ENCODE peak calls at places on chromosomes 13 and 19, in seven cellular contexts. Y, O, J, M, P, K and I are unnamed samples.

GRCh38 chr13:78241278-78241919 is 322.8 kb upstream of the EDNRB start:
- DNase-seq in P (no peak), K (peak; percentile 17), Y (peak; percentile 85), M (peak; percentile 11), J (peak; percentile 27), O (no peak), I (peak; percentile 73)

GRCh38 chr19:35710784-35711723 is 6.7 kb downstream of the ZBTB32 start:
- DNase-seq in K (no peak), J (no peak), M (no peak), O (no peak), P (peak; percentile 94), Y (no peak), I (no peak)

GRCh38 chr13:50783940-50784339 is 59.6 kb downstream of the DLEU7 start:
- DNase-seq in M (no peak), J (no peak), Y (no peak), O (no peak), P (no peak), K (no peak), I (no peak)

GRCh38 chr13:50459046-50459445 is 384.4 kb downstream of the DLEU7 start:
- DNase-seq in P (no peak), M (no peak), K (no peak), O (no peak), Y (no peak), J (no peak), I (no peak)

GRCh38 chr13:110425444-110425780 is 118.3 kb downstream of the COL4A2 start:
- DNase-seq in P (no peak), Y (peak; percentile 11), M (no peak), K (no peak), J (no peak), O (no peak), I (no peak)

GRCh38 chr13:76890036-76890435 is 3.8 kb upstream of the KCTD12 start:
- DNase-seq in J (no peak), K (no peak), O (no peak), P (no peak), M (no peak), Y (no peak), I (no peak)

GRCh38 chr13:32650705-32651311 is 64.6 kb downstream of the PDS5B start:
- DNase-seq in P (peak; percentile 30), Y (peak; percentile 59), J (peak; percentile 73), M (peak; percentile 21), O (peak; percentile 43), K (no peak), I (peak; percentile 53)

GRCh38 chr19:39514840-39515550 is at the start of gene SELENOV:
- DNase-seq in P (no peak), M (peak; percentile 60), Y (no peak), K (no peak), O (no peak), J (no peak), I (peak; percentile 90)

GRCh38 chr19:7349231-7349591 is 474 bp downstream of the ARHGEF18 start:
- DNase-seq in K (no peak), Y (no peak), O (no peak), P (no peak), J (no peak), M (no peak), I (no peak)

GRCh38 chr13:46386996-46387851 is at the start of gene RUBCNL:
- DNase-seq in P (no peak), Y (peak; percentile 45), M (peak; percentile 8), K (no peak), J (no peak), O (peak; percentile 26), I (peak; percentile 70)

GRCh38 chr13:43787518-43787891 is 733 bp upstream of the ENOX1 start:
- DNase-seq in K (no peak), O (no peak), M (no peak), Y (no peak), J (no peak), P (no peak), I (no peak)

DNA sequence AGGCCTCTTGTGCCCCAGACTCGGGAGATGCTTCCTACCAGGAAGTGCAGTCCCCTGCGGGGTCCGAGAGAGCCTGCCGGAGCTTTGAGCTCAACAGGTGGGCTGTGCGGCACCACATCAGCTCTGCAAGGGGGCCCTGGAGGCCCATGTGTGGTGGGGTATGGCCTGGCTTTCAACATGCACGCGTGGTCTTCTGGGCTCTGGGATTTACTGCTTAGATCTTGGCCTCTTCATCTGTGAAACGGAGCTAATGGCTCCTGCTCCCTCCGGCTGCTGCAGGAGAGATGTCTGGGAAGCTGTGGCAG is 18.0 kb downstream of the NDUFB7 start:
- DNase-seq in K (no peak), Y (no peak), M (no peak), J (no peak), O (no peak), P (no peak), I (no peak)
- TF ChIP-seq SP1 in K (no peak), Y (no peak), M (no peak), J (no peak), O (no peak), P (no peak), I (no peak)

DNA sequence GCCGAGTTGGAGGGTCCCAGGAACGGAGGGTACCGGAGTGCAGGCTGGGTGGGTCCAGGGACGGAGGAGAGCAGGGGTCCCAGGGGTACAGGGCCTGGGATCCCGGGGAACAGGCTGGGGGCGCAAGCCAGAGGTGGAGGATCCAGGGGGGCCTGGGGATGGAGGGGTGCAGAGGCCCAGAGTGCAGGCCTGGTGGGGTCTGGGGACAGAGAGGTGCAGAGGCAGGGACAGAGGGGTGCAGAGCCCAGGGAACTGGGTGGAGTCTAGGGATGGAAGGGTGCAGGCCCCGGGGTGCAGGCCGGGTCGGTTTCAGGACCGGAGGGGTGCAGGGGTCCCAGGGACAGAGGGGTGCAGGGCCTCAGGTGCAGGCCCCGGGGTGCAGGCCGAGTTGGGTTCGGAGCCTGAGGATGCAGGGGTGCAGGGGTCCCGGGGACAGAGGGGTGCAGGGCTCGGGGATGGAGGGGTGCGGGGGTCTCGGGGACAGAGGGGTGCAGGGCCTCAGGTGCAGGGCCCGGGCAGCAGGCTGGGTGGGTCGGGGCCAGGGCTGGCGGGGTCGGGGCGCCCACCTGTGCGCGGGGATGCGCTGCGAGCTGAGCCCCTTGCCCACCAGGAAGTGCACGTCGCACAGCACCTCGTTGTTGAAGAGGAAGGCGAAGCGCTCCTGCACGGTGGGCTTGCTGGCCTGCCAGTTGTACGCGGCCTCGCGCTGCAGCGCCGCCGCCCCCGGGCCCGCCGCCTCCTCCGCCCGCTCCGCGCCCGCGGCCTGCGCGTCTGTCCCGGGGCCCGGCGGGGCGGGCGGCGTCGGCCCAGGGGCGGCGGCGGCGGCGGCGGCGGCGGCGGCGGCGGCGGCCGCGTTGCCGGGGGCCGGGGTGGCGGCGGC is 543 bp downstream of the BTBD2 start:
- DNase-seq in K (no peak), M (peak; percentile 88), Y (no peak), O (no peak), P (no peak), J (no peak), I (peak; percentile 48)
- TF ChIP-seq SP1 in K (no peak), M (no peak), Y (no peak), O (no peak), P (no peak), J (no peak), I (no peak)

GRCh38 chr13:101258071-101258470 is 158.2 kb downstream of the NALCN start:
- DNase-seq in J (peak; percentile 9), Y (no peak), P (peak; percentile 66), M (no peak), O (peak; percentile 54), K (no peak), I (peak; percentile 21)
- TF ChIP-seq SP1 in J (no peak), Y (no peak), P (no peak), M (no peak), O (no peak), K (no peak), I (no peak)

GRCh38 chr19:49691243-49692101 is 556 bp downstream of the CPT1C start:
- DNase-seq in J (no peak), K (no peak), Y (no peak), O (no peak), M (no peak), P (no peak), I (peak; percentile 77)
- TF ChIP-seq SP1 in J (no peak), K (peak; percentile 4), Y (no peak), O (no peak), M (no peak), P (no peak), I (peak; percentile 13)

GRCh38 chr19:3658004-3658822 is 31.6 kb upstream of the CACTIN start:
- DNase-seq in K (no peak), J (no peak), O (no peak), Y (no peak), P (no peak), M (no peak), I (no peak)

GRCh38 chr19:3655402-3656072 is 28.9 kb upstream of the CACTIN start:
- DNase-seq in Y (no peak), M (peak; percentile 31), O (no peak), P (no peak), J (no peak), K (no peak), I (no peak)

GRCh38 chr19:3657395-3657769 is 30.8 kb upstream of the CACTIN start:
- DNase-seq in O (no peak), J (no peak), P (no peak), K (no peak), M (no peak), Y (no peak), I (no peak)

GRCh38 chr19:3656747-3657394 is 30.3 kb upstream of the CACTIN start:
- DNase-seq in P (no peak), Y (no peak), J (no peak), O (no peak), M (no peak), K (no peak), I (no peak)

DNA sequence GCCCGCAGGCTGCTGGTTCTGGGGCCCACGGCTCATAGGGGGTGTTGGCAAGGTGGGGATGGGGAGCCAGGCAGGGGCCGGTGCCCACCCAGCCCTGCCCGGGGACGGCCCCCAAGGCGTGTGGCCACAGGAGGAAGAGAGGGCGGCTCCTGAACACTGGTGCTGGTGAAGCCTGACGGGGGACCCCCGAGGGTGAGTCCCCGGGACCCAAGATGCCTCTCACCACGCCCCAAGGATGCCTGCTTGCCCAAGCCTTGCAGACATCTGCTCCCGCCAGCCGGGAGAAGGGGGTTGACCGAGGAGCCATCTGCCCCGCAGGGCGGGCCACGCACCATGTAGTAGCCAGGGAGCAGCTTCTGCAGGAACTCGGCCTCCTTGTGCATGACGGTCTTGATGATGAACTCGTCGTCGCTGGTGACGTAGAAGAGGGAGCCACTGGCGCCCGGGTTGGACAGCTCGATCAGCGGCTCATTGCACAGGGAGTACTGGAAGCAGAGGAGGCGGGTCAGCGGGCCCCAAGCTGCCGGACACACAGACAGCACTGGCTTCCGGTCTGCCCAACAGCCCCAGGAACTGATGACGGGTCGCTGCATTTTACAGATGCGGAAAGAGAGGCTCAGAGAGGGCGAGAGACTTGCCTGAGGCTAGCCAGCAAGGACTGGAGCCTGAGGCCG is 29.6 kb upstream of the CACTIN start:
- DNase-seq in O (no peak), Y (no peak), J (no peak), M (no peak), P (no peak), K (no peak), I (no peak)
- TF ChIP-seq SP1 in O (no peak), Y (no peak), J (no peak), M (no peak), P (no peak), K (no peak), I (no peak)

GRCh38 chr13:57627663-57628062 is 3.9 kb upstream of the PCDH17 start:
- DNase-seq in J (no peak), O (no peak), Y (peak; percentile 7), K (no peak), M (peak; percentile 23), P (no peak), I (no peak)
- TF ChIP-seq SP1 in J (no peak), O (no peak), Y (no peak), K (no peak), M (no peak), P (no peak), I (no peak)